ENCODE peak calls at places on chromosomes 6 and 20, in six cellular contexts. X is fibroblast of lung, C is breast epithelium, F is A673, A is right cardiac atrium, Q is IMR-90. L is an unnamed sample.
A peak's percentile ranks its signal among the peaks of the same experiment; 100 is the strongest.

GRCh38 chr6:225121-225721 is 67.1 kb upstream of the DUSP22 start:
- DNase-seq in Q (no peak), C (no peak), A (no peak), X (no peak), F (no peak), L (no peak)

GRCh38 chr6:117200067-117200466 is 65.3 kb upstream of the VGLL2 start:
- DNase-seq in A (peak; percentile 45), X (no peak), Q (no peak), F (no peak), C (no peak), L (no peak)

GRCh38 chr20:62666736-62667529 is 24.6 kb downstream of the SLCO4A1 start:
- DNase-seq in A (peak; percentile 73), F (peak; percentile 39), Q (peak; percentile 20), C (no peak), X (no peak), L (no peak)

GRCh38 chr6:106134906-106135634 is 48.9 kb downstream of the PRDM1 start:
- DNase-seq in A (no peak), F (no peak), C (no peak), Q (no peak), X (peak; percentile 61), L (no peak)

GRCh38 chr6:36364669-36365479 is 22.6 kb downstream of the ETV7 start:
- DNase-seq in A (no peak), C (no peak), Q (peak; percentile 53), X (peak; percentile 65), F (no peak), L (peak; percentile 60)

GRCh38 chr6:33297956-33298772 is 578 bp downstream of the RGL2 start:
- DNase-seq in A (peak; percentile 79), C (peak; percentile 88), X (peak; percentile 76), Q (peak; percentile 75), F (peak; percentile 89), L (peak; percentile 84)

GRCh38 chr6:25002326-25003066 is 66.7 kb upstream of the RIPOR2 start:
- DNase-seq in X (no peak), C (no peak), F (no peak), Q (no peak), A (no peak), L (no peak)

GRCh38 chr20:45247860-45248259 is 6.5 kb downstream of the SLPI start:
- DNase-seq in A (no peak), C (no peak), F (no peak), Q (no peak), X (no peak), L (no peak)

GRCh38 chr6:147774856-147775255 is 266.4 kb downstream of the SAMD5 start:
- DNase-seq in Q (no peak), F (peak; percentile 40), C (no peak), A (no peak), X (no peak), L (no peak)

GRCh38 chr6:89184344-89184743 is 32.8 kb downstream of the GABRR1 start:
- DNase-seq in A (no peak), C (no peak), Q (no peak), F (no peak), X (no peak), L (no peak)

GRCh38 chr6:85126448-85127178 is 323.3 kb upstream of the NT5E start:
- DNase-seq in X (peak; percentile 15), Q (peak; percentile 2), F (peak; percentile 81), C (no peak), A (peak; percentile 46), L (no peak)

GRCh38 chr6:31776563-31776960 is 566 bp downstream of the VWA7 start:
- DNase-seq in F (no peak), A (no peak), Q (no peak), C (no peak), X (no peak), L (peak; percentile 65)

GRCh38 chr20:36085686-36086267 is 68.8 kb upstream of the EPB41L1 start:
- DNase-seq in A (no peak), Q (peak; percentile 60), C (no peak), X (peak; percentile 74), F (no peak), L (peak; percentile 79)

GRCh38 chr6:37822851-37823682 is 3.5 kb downstream of the ZFAND3 start:
- DNase-seq in A (no peak), F (peak; percentile 29), Q (no peak), C (no peak), X (peak; percentile 58), L (peak; percentile 16)

GRCh38 chr20:5652626-5653573 is 97.3 kb upstream of the SHLD1 start:
- DNase-seq in A (no peak), F (no peak), X (peak; percentile 94), C (no peak), Q (peak; percentile 98), L (no peak)

GRCh38 chr6:124226396-124226795 is 422.7 kb downstream of the NKAIN2 start:
- DNase-seq in X (peak; percentile 72), C (no peak), A (no peak), F (no peak), Q (no peak), L (no peak)

GRCh38 chr6:71228461-71229041 is 60.1 kb upstream of the OGFRL1 start:
- DNase-seq in F (peak; percentile 30), Q (peak; percentile 66), C (no peak), X (peak; percentile 50), A (no peak), L (no peak)

GRCh38 chr6:39347906-39348585 is 25.5 kb upstream of the KCNK16 start:
- DNase-seq in Q (peak; percentile 51), A (peak; percentile 61), F (peak; percentile 77), C (peak; percentile 69), X (peak; percentile 33), L (no peak)

GRCh38 chr6:138957484-138957883 is 30.6 kb downstream of the REPS1 start:
- DNase-seq in C (no peak), A (no peak), Q (no peak), X (no peak), F (no peak), L (no peak)

GRCh38 chr20:3934628-3935027 is 45.4 kb downstream of the PANK2 start:
- DNase-seq in A (no peak), C (no peak), X (no peak), F (no peak), Q (peak; percentile 43), L (no peak)

GRCh38 chr6:129853996-129854711 is 7.0 kb downstream of the TMEM244 start:
- DNase-seq in A (no peak), C (no peak), Q (peak; percentile 87), F (peak; percentile 28), X (peak; percentile 84), L (no peak)

GRCh38 chr6:110053395-110054240 is 75.5 kb downstream of the GPR6 start:
- DNase-seq in C (no peak), A (no peak), X (peak; percentile 50), Q (peak; percentile 68), F (peak; percentile 74), L (no peak)

GRCh38 chr20:20395856-20396600 is 28.1 kb downstream of the INSM1 start:
- DNase-seq in Q (no peak), X (no peak), F (no peak), C (no peak), A (no peak), L (no peak)

GRCh38 chr20:59087829-59088433 is 45.3 kb upstream of the PRELID3B start:
- DNase-seq in X (peak; percentile 25), A (peak; percentile 82), F (peak; percentile 79), C (peak; percentile 84), Q (peak; percentile 47), L (peak; percentile 80)

GRCh38 chr6:132131777-132132176 is 180.6 kb upstream of the CCN2 start:
- DNase-seq in C (no peak), F (peak; percentile 65), X (peak; percentile 99), A (peak; percentile 59), Q (peak; percentile 100), L (no peak)

GRCh38 chr6:163554663-163555062 is 140.1 kb downstream of the QKI start:
- DNase-seq in X (peak; percentile 16), F (peak; percentile 63), C (no peak), A (peak; percentile 28), Q (peak; percentile 34), L (no peak)

GRCh38 chr6:89067796-89068195 is 12.8 kb upstream of the PNRC1 start:
- DNase-seq in F (no peak), X (no peak), A (no peak), C (no peak), Q (no peak), L (no peak)

GRCh38 chr6:170056329-170056728 is 234.5 kb downstream of the DLL1 start:
- DNase-seq in F (no peak), X (no peak), A (no peak), C (peak; percentile 42), Q (no peak), L (peak; percentile 16)

GRCh38 chr20:3262566-3262965 is 23.6 kb upstream of the SLC4A11 start:
- DNase-seq in Q (peak; percentile 69), X (peak; percentile 54), A (no peak), C (no peak), F (no peak), L (no peak)

GRCh38 chr6:21800948-21801438 is 207.4 kb downstream of the SOX4 start:
- DNase-seq in Q (peak; percentile 67), C (no peak), A (no peak), F (no peak), X (peak; percentile 85), L (no peak)

DNA sequence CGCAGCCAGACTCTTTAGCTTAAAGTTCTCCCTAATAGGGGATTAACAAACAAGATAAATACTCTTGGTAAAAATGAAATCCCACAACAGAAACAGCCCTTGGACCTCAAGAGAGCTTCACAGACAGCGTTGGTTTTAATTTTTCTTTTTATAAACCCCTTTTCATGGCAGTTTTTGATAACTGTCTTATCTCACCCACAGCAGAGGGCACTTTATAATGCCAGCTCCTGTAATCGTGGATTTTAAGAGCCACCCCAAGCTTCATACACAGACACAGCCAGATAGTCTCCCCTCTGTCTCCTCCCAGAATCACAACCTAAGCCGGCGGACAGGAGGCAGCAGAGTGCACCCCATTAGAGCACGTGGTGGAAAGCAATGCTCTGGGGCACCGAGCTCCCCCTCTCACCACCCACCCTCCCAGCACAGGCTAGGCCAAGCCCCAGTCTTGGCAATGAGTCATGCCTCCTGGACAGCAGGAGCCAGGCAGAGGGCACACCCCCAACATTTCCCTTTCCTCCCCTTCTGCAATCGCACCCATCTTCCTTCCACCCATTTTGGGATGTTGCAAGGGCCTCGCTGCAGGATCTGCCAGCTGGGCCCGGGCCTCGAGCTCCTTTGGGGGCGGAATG is 2.5 kb downstream of the JAG1 start:
- DNase-seq in Q (peak; percentile 94), X (peak; percentile 85), C (peak; percentile 75), A (peak; percentile 88), F (peak; percentile 92), L (peak; percentile 89)
- H3K27me3 ChIP-seq in Q (no peaks in the 10 kb centered on the region), X (no peaks in the 10 kb centered on the region), C (no peaks in the 10 kb centered on the region), A (no peaks in the 10 kb centered on the region), F (no peaks in the 10 kb centered on the region), L (peaks cover 11% of the 10 kb centered on the region)

DNA sequence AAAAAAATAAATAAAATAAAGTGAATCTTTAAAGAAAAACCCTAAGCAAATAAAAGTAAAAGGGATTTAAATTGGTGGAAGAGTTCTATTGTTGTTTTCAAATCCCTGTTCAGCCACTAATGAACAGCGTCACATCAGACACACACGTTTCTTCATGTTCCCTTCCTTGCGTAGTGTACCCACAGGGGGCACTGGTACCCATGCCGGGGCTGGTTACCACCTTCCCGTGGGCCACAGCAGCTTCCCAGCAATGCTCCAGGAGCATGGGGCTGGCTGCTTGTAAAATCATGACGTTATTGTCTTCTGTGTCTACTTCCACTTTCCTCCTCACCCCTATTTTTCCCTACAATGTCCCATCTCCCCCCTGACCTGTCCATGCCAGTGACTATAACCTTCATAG is 988.7 kb downstream of the KIF16B start:
- DNase-seq in F (no peak), Q (no peak), C (no peak), X (no peak), A (no peak), L (no peak)
- H3K4me3 ChIP-seq in F (no peak overlapping the region), Q (no peak overlapping the region), C (no peak overlapping the region), X (no peak overlapping the region), A (no peak overlapping the region), L (no peak overlapping the region)

GRCh38 chr6:30116724-30117123 is 3.8 kb upstream of the TRIM31 start:
- DNase-seq in F (no peak), X (no peak), A (no peak), Q (no peak), C (no peak), L (no peak)
- H3K27me3 ChIP-seq in F (peaks cover 29% of the 10 kb centered on the region), X (peaks cover 10% of the 10 kb centered on the region), A (peaks cover 2% of the 10 kb centered on the region), Q (peaks cover 26% of the 10 kb centered on the region), C (no peaks in the 10 kb centered on the region), L (no peaks in the 10 kb centered on the region)

GRCh38 chr6:6317825-6318733 is 2.4 kb downstream of the F13A1 start:
- DNase-seq in A (peak; percentile 35), F (no peak), Q (no peak), C (no peak), X (no peak), L (peak; percentile 62)
- H3K4me3 ChIP-seq in A (no peak overlapping the region), F (no peak overlapping the region), Q (no peak overlapping the region), C (peak overlapping the region; percentile 41), X (no peak overlapping the region), L (no peak overlapping the region)